ENCODE peak calls at places on chromosomes 12 and 14, in four cellular contexts. One of them, this sample, is unnamed. For H3K27me3 and H3K36me3, the result is how much of the 10 kb centered on the place peaks cover.

GRCh38 chr14:49106721-49107689 is 479.2 kb downstream of the RPS29 start:
- DNase-seq in neural progenitor cell: peak
- DNase-seq in fibroblast of lung: peak
- DNase-seq in BJ: no peak
- DNase-seq in this sample: no peak

GRCh38 chr14:77053046-77053841 is 24.7 kb upstream of the IRF2BPL start:
- DNase-seq in neural progenitor cell: peak
- DNase-seq in fibroblast of lung: peak
- DNase-seq in BJ: no peak
- DNase-seq in this sample: peak

GRCh38 chr12:108310489-108310888 is 28.6 kb downstream of the CMKLR1 start:
- DNase-seq in neural progenitor cell: peak
- DNase-seq in fibroblast of lung: peak
- DNase-seq in BJ: no peak
- DNase-seq in this sample: no peak

GRCh38 chr14:96105921-96106441 is 66.8 kb downstream of the C14orf132 start:
- DNase-seq in neural progenitor cell: no peak
- DNase-seq in fibroblast of lung: peak
- DNase-seq in BJ: no peak
- DNase-seq in this sample: no peak

GRCh38 chr12:5808956-5809355 is 136.1 kb downstream of the ANO2 start:
- DNase-seq in neural progenitor cell: no peak
- DNase-seq in fibroblast of lung: peak
- DNase-seq in BJ: peak
- DNase-seq in this sample: no peak

GRCh38 chr12:118271199-118271598 is 101.5 kb downstream of the TAOK3 start:
- DNase-seq in neural progenitor cell: no peak
- DNase-seq in fibroblast of lung: no peak
- DNase-seq in BJ: no peak
- DNase-seq in this sample: no peak

GRCh38 chr14:93648440-93649168 is 139.7 kb downstream of the PRIMA1 start:
- DNase-seq in neural progenitor cell: peak
- DNase-seq in fibroblast of lung: no peak
- DNase-seq in BJ: no peak
- DNase-seq in this sample: no peak

GRCh38 chr12:65335021-65335714 is 56.7 kb downstream of the MSRB3 start:
- DNase-seq in neural progenitor cell: no peak
- DNase-seq in fibroblast of lung: peak
- DNase-seq in BJ: peak
- DNase-seq in this sample: no peak

GRCh38 chr12:90757957-90758356 is 197.0 kb downstream of the CCER1 start:
- DNase-seq in neural progenitor cell: no peak
- DNase-seq in fibroblast of lung: no peak
- DNase-seq in BJ: no peak
- DNase-seq in this sample: no peak

GRCh38 chr12:53820503-53820902 is 68.7 kb upstream of the CISTR start:
- DNase-seq in neural progenitor cell: no peak
- DNase-seq in fibroblast of lung: peak
- DNase-seq in BJ: peak
- DNase-seq in this sample: no peak

GRCh38 chr12:52551466-52551865 is 1.5 kb downstream of the KRT71 start:
- DNase-seq in neural progenitor cell: no peak
- DNase-seq in fibroblast of lung: no peak
- DNase-seq in BJ: no peak
- DNase-seq in this sample: no peak

GRCh38 chr12:64611430-64612286 is 1.4 kb downstream of the RASSF3 start:
- DNase-seq in neural progenitor cell: peak
- DNase-seq in fibroblast of lung: peak
- DNase-seq in BJ: no peak
- DNase-seq in this sample: no peak

GRCh38 chr12:68477256-68477655 is 133.4 kb upstream of the RAP1B start:
- DNase-seq in neural progenitor cell: no peak
- DNase-seq in fibroblast of lung: peak
- DNase-seq in BJ: no peak
- DNase-seq in this sample: no peak

GRCh38 chr14:72907886-72908285 is 14.0 kb upstream of the DPF3 start:
- DNase-seq in neural progenitor cell: no peak
- DNase-seq in fibroblast of lung: peak
- DNase-seq in BJ: no peak
- DNase-seq in this sample: no peak

GRCh38 chr12:49032679-49033447 is 14.3 kb upstream of the PRKAG1 start:
- DNase-seq in neural progenitor cell: no peak
- DNase-seq in fibroblast of lung: no peak
- DNase-seq in BJ: no peak
- DNase-seq in this sample: no peak

GRCh38 chr14:101595349-101595748 is 34.1 kb downstream of the DIO3 start:
- DNase-seq in neural progenitor cell: no peak
- DNase-seq in fibroblast of lung: no peak
- DNase-seq in BJ: no peak
- DNase-seq in this sample: no peak

GRCh38 chr14:63952933-63953437 is 100.2 kb downstream of the SYNE2 start:
- DNase-seq in neural progenitor cell: no peak
- DNase-seq in fibroblast of lung: peak
- DNase-seq in BJ: no peak
- DNase-seq in this sample: no peak

GRCh38 chr12:7061138-7061537 is 620 bp downstream of the C1S start:
- DNase-seq in neural progenitor cell: no peak
- DNase-seq in fibroblast of lung: no peak
- DNase-seq in BJ: no peak
- DNase-seq in this sample: no peak

GRCh38 chr12:92505373-92506340 is 197.1 kb upstream of the PLEKHG7 start:
- DNase-seq in neural progenitor cell: peak
- DNase-seq in fibroblast of lung: peak
- DNase-seq in BJ: no peak
- DNase-seq in this sample: peak

GRCh38 chr14:24441904-24442239 is 704 bp downstream of the SDR39U1 start:
- DNase-seq in neural progenitor cell: no peak
- DNase-seq in fibroblast of lung: peak
- DNase-seq in BJ: no peak
- DNase-seq in this sample: no peak

GRCh38 chr14:67253076-67253635 is 11.9 kb downstream of the PALS1 start:
- DNase-seq in neural progenitor cell: no peak
- DNase-seq in fibroblast of lung: peak
- DNase-seq in BJ: no peak
- DNase-seq in this sample: no peak

DNA sequence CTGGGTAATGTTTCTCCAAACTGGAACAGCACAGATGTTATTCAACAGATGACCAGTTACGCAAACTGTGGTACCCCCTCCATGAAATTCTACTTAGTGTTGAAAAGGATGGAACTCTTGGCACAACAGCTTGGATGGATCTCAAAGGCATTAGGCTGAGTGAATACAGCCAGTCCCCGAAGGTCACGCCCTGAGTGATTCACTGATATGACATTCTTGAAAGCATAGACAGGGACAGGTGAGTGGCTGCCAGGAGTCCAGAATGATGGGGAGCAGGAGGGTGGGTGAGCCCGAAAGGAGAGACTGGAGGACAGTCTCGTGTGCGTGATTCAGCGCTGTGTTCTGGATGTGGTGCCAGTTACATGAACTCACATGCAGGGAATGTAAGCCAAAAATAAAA is 187.5 kb upstream of the TMEM132C start:
- DNase-seq in neural progenitor cell: no peak
- DNase-seq in fibroblast of lung: no peak
- DNase-seq in BJ: no peak
- DNase-seq in this sample: no peak
- H3K4me3 ChIP-seq in neural progenitor cell: no peak
- H3K4me3 ChIP-seq in fibroblast of lung: no peak
- H3K4me3 ChIP-seq in BJ: no peak
- H3K4me3 ChIP-seq in this sample: no peak

GRCh38 chr12:1581973-1582708 is 12.2 kb downstream of the FBXL14 start:
- DNase-seq in neural progenitor cell: no peak
- DNase-seq in fibroblast of lung: no peak
- DNase-seq in BJ: no peak
- DNase-seq in this sample: no peak
- H3K27me3 ChIP-seq in neural progenitor cell: under half
- H3K27me3 ChIP-seq in fibroblast of lung: under half
- H3K27me3 ChIP-seq in BJ: under half
- H3K27me3 ChIP-seq in this sample: under half

GRCh38 chr12:26970136-26970535 is 31.9 kb downstream of the FGFR1OP2 start:
- DNase-seq in neural progenitor cell: no peak
- DNase-seq in fibroblast of lung: no peak
- DNase-seq in BJ: no peak
- DNase-seq in this sample: no peak
- H3K36me3 ChIP-seq in neural progenitor cell: under half
- H3K36me3 ChIP-seq in fibroblast of lung: under half
- H3K36me3 ChIP-seq in BJ: under half
- H3K36me3 ChIP-seq in this sample: under half

GRCh38 chr12:95218852-95219171 is 1.2 kb downstream of the VEZT start:
- DNase-seq in neural progenitor cell: peak
- DNase-seq in fibroblast of lung: no peak
- DNase-seq in BJ: no peak
- DNase-seq in this sample: peak

GRCh38 chr12:95215925-95216324 is 1.3 kb downstream of the FGD6 start:
- DNase-seq in neural progenitor cell: no peak
- DNase-seq in fibroblast of lung: peak
- DNase-seq in BJ: no peak
- DNase-seq in this sample: no peak

GRCh38 chr12:95218164-95218851 is 701 bp downstream of the VEZT start:
- DNase-seq in neural progenitor cell: no peak
- DNase-seq in fibroblast of lung: peak
- DNase-seq in BJ: no peak
- DNase-seq in this sample: peak

GRCh38 chr12:95216704-95217376 is 427 bp downstream of the FGD6 start:
- DNase-seq in neural progenitor cell: no peak
- DNase-seq in fibroblast of lung: no peak
- DNase-seq in BJ: no peak
- DNase-seq in this sample: no peak

DNA sequence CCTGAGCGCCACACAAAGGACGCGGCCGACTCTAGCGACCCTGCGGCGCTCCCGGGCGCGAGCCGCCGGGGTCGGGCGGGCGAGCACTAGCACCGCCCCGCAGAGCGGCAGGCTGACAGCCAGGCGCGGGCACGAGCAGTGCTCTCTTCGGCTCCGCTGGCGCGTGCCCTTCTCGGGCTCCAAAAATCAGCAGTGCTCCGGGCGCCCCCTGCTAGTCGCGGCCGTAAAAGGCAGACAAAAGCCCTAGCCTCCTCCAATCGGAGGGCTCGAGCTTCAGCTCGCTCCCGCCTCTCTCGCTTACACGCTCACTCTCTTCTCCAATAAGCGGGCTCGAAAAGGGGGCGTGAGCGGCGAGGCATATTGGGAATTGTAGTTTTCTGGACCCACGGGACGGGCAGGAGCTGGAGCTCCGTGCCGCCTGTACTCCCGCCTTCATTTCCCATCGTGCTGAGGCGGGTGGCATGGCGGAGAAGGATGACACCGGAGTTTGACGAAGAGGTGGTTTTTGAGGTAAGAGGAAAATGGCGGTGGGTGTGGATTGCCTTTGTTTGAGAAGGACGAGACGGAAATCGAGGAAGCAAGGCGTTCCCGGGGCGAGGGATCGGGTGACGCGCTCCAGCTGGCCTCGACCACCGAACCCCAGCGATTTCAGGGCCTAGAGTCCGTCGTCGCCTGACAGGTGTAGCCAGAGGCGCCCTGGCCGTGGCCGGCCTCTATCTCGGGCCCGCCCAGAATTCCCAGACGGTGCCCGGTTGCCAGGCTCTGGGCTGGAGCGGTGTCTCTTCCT is at the start of the genes FGD6 and VEZT:
- DNase-seq in neural progenitor cell: peak
- DNase-seq in fibroblast of lung: peak
- DNase-seq in BJ: peak
- DNase-seq in this sample: peak
- H3K4me3 ChIP-seq in neural progenitor cell: peak
- H3K4me3 ChIP-seq in fibroblast of lung: peak
- H3K4me3 ChIP-seq in BJ: peak
- H3K4me3 ChIP-seq in this sample: peak

GRCh38 chr12:113485330-113485729 is 13.7 kb upstream of the LHX5 start:
- DNase-seq in neural progenitor cell: peak
- DNase-seq in fibroblast of lung: no peak
- DNase-seq in BJ: no peak
- DNase-seq in this sample: no peak
- H3K27me3 ChIP-seq in neural progenitor cell: under half
- H3K27me3 ChIP-seq in fibroblast of lung: under half
- H3K27me3 ChIP-seq in BJ: under half
- H3K27me3 ChIP-seq in this sample: under half

This sample was measured in GM06990.